ENCODE peak calls at places on chromosomes 12 and 14, in eight cellular contexts. K, H, F, Y, E, D, M and J are unnamed samples.

GRCh38 chr14:68968721-68969120 is 10.4 kb downstream of the ACTN1 start:
- DNase-seq in F (no peak), M (no peak), D (no peak), K (no peak), E (no peak), Y (peak), H (no peak), J (no peak)

GRCh38 chr14:97459180-97459579 is 662.0 kb downstream of the VRK1 start:
- DNase-seq in M (no peak), F (no peak), D (no peak), E (no peak), K (no peak), Y (no peak), H (no peak), J (no peak)

GRCh38 chr12:94643585-94643984 is 6.8 kb downstream of the TMCC3 start:
- DNase-seq in K (peak), M (no peak), Y (peak), D (no peak), F (no peak), E (no peak), H (no peak), J (no peak)

GRCh38 chr12:110744176-110744575 is 1.5 kb upstream of the PPP1CC start:
- DNase-seq in H (peak), D (no peak), K (no peak), E (peak), Y (peak), M (no peak), F (no peak), J (no peak)

GRCh38 chr14:23408307-23408630 is 196 bp upstream of the MYH6 start:
- DNase-seq in Y (no peak), F (no peak), M (no peak), E (no peak), D (no peak), K (no peak), H (no peak), J (no peak)

GRCh38 chr12:25615119-25615518 is 62.0 kb upstream of the LMNTD1 start:
- DNase-seq in E (no peak), H (peak), Y (peak), K (no peak), D (peak), M (peak), F (no peak), J (no peak)

GRCh38 chr12:114396153-114396868 is 9.6 kb downstream of the TBX5 start:
- DNase-seq in H (no peak), K (no peak), F (no peak), M (no peak), E (peak), D (no peak), Y (no peak), J (no peak)

GRCh38 chr12:49982246-49983229 is 9.8 kb downstream of the AQP6 start:
- DNase-seq in Y (peak), H (peak), E (no peak), F (no peak), M (no peak), D (no peak), K (no peak), J (no peak)

GRCh38 chr12:72549184-72549583 is 277.0 kb downstream of the TRHDE start:
- DNase-seq in F (no peak), M (no peak), Y (no peak), D (no peak), K (no peak), H (no peak), E (no peak), J (no peak)

GRCh38 chr12:52494100-52494499 is 1.0 kb upstream of the KRT6A start:
- DNase-seq in Y (peak), E (no peak), M (no peak), D (no peak), K (no peak), H (no peak), F (no peak), J (no peak)

GRCh38 chr12:48054955-48055821 is 50.7 kb downstream of the SENP1 start:
- DNase-seq in D (no peak), F (no peak), K (no peak), M (no peak), H (no peak), Y (no peak), E (no peak), J (no peak)

GRCh38 chr12:43462741-43463140 is 89.3 kb downstream of the ADAMTS20 start:
- DNase-seq in K (no peak), E (no peak), D (no peak), M (no peak), Y (no peak), F (no peak), H (no peak), J (no peak)

GRCh38 chr12:122227341-122227740 is 1.5 kb upstream of the DIABLO start:
- DNase-seq in M (no peak), H (no peak), Y (no peak), D (no peak), F (peak), K (no peak), E (no peak), J (no peak)

GRCh38 chr12:65631621-65632111 is 192.6 kb upstream of the HMGA2 start:
- DNase-seq in D (peak), Y (peak), K (no peak), H (peak), E (no peak), M (peak), F (no peak), J (no peak)

GRCh38 chr14:102903248-102903888 is 19.1 kb upstream of the AMN start:
- DNase-seq in Y (no peak), K (no peak), F (no peak), M (no peak), D (no peak), H (no peak), E (no peak), J (no peak)

GRCh38 chr12:53227341-53227740 is 4.7 kb downstream of the RARG start:
- DNase-seq in K (no peak), M (no peak), H (no peak), F (no peak), Y (no peak), D (no peak), E (no peak), J (no peak)

GRCh38 chr14:61930101-61930857 is 168.1 kb downstream of the SNAPC1 start:
- DNase-seq in D (no peak), M (no peak), Y (no peak), H (no peak), E (no peak), F (no peak), K (no peak), J (no peak)

GRCh38 chr14:92534863-92535654 is 21.5 kb downstream of the RIN3 start:
- DNase-seq in E (no peak), F (peak), Y (no peak), M (no peak), K (no peak), H (no peak), D (no peak), J (no peak)

GRCh38 chr12:32303171-32303570 is 96.2 kb upstream of the FGD4 start:
- DNase-seq in K (no peak), M (no peak), F (no peak), H (no peak), E (no peak), D (no peak), Y (no peak), J (no peak)

GRCh38 chr12:112992541-112993398 is 14.5 kb downstream of the OAS2 start:
- DNase-seq in Y (peak), K (peak), F (no peak), D (peak), M (no peak), E (peak), H (peak), J (peak)

GRCh38 chr12:129662184-129662583 is 241.6 kb downstream of the TMEM132D start:
- DNase-seq in H (no peak), K (no peak), F (no peak), D (no peak), M (no peak), E (no peak), Y (no peak), J (no peak)

GRCh38 chr14:53849549-53849948 is 107.1 kb downstream of the BMP4 start:
- DNase-seq in M (no peak), H (no peak), E (no peak), D (no peak), K (no peak), Y (no peak), F (no peak), J (no peak)

GRCh38 chr14:68794856-68795601 is 2.2 kb upstream of the ZFP36L1 start:
- DNase-seq in E (peak), H (peak), M (no peak), F (no peak), Y (peak), D (peak), K (no peak), J (peak)

GRCh38 chr12:5565933-5566632 is 134.2 kb downstream of the NTF3 start:
- DNase-seq in M (no peak), F (no peak), D (no peak), K (no peak), H (no peak), E (no peak), Y (no peak), J (no peak)

GRCh38 chr14:102086346-102086971 is 385 bp downstream of the HSP90AA1 start:
- DNase-seq in M (no peak), D (peak), E (no peak), F (peak), K (peak), H (peak), Y (peak), J (peak)

GRCh38 chr14:51776102-51776894 is 84.1 kb upstream of the GNG2 start:
- DNase-seq in D (peak), E (peak), M (no peak), K (peak), F (no peak), H (peak), Y (peak), J (peak)

GRCh38 chr14:85590784-85591183 is 60.8 kb downstream of the FLRT2 start:
- DNase-seq in H (peak), K (no peak), Y (peak), E (no peak), M (no peak), F (no peak), D (no peak), J (no peak)

GRCh38 chr12:124940393-124941169 is 26.1 kb upstream of the UBC start:
- DNase-seq in Y (peak), D (peak), F (peak), K (peak), H (peak), M (no peak), E (peak), J (peak)

GRCh38 chr12:913919-914718 is 35.4 kb downstream of the RAD52 start:
- DNase-seq in K (peak), E (no peak), D (peak), F (no peak), H (peak), Y (peak), M (peak), J (no peak)

GRCh38 chr12:50261654-50262053 is 21.7 kb downstream of the LIMA1 start:
- DNase-seq in Y (peak), F (no peak), M (no peak), H (no peak), K (no peak), E (no peak), D (no peak), J (no peak)

GRCh38 chr12:105942316-105942715 is 196.4 kb downstream of the NUAK1 start:
- DNase-seq in H (no peak), E (no peak), F (no peak), Y (no peak), K (no peak), D (no peak), M (no peak), J (no peak)

GRCh38 chr12:127957001-127957660 is 309.8 kb upstream of the TMEM132C start:
- DNase-seq in K (no peak), Y (no peak), F (no peak), H (peak), D (peak), E (no peak), M (no peak), J (no peak)

GRCh38 chr14:99273025-99273723 is 1.2 kb upstream of the BCL11B start:
- DNase-seq in K (no peak), H (no peak), Y (no peak), D (no peak), E (peak), F (peak), M (no peak), J (peak)

GRCh38 chr12:105067511-105068031 is 16.7 kb downstream of the ALDH1L2 start:
- DNase-seq in Y (peak), D (peak), E (no peak), K (no peak), H (peak), F (no peak), M (no peak), J (no peak)

GRCh38 chr14:104872469-104873341 is 7.6 kb downstream of the CEP170B start:
- DNase-seq in K (peak), D (no peak), E (peak), H (peak), M (no peak), Y (peak), F (peak), J (no peak)

GRCh38 chr12:92955997-92956663 is 27.0 kb upstream of the EEA1 start:
- DNase-seq in H (peak), K (no peak), D (peak), F (no peak), M (peak), E (no peak), Y (peak), J (no peak)

GRCh38 chr14:49893309-49894213 is 679 bp downstream of the ARF6 start:
- DNase-seq in K (peak), H (no peak), F (peak), Y (peak), E (peak), M (no peak), D (no peak), J (peak)

GRCh38 chr14:31476131-31476917 is 11.5 kb downstream of the GPR33 start:
- DNase-seq in M (no peak), K (no peak), E (no peak), Y (peak), F (no peak), D (no peak), H (peak), J (no peak)

GRCh38 chr12:1925125-1925963 is 6.9 kb upstream of the CACNA2D4 start:
- DNase-seq in M (no peak), F (no peak), D (no peak), E (no peak), Y (no peak), K (no peak), H (no peak), J (no peak)

GRCh38 chr12:98591209-98591608 is 2.3 kb upstream of the SLC25A3 start:
- DNase-seq in M (no peak), E (no peak), K (peak), D (no peak), F (no peak), H (no peak), Y (no peak), J (no peak)

GRCh38 chr12:98593351-98594049 is at the start of gene SLC25A3:
- DNase-seq in F (peak), D (peak), E (peak), K (peak), Y (peak), H (peak), M (peak), J (peak)

GRCh38 chr12:98595152-98595988 is 1.9 kb downstream of the SLC25A3 start:
- DNase-seq in D (peak), H (peak), Y (peak), F (no peak), M (peak), E (no peak), K (no peak), J (peak)

GRCh38 chr12:98594050-98594853 is 766 bp downstream of the SLC25A3 start:
- DNase-seq in E (peak), M (no peak), F (peak), H (peak), D (peak), K (no peak), Y (peak), J (no peak)

GRCh38 chr12:98592825-98593322 is 612 bp upstream of the SLC25A3 start:
- DNase-seq in D (no peak), K (peak), F (no peak), M (no peak), Y (no peak), H (no peak), E (no peak), J (peak)
- H3K4me3 ChIP-seq in D (peak), K (peak), F (peak), M (peak), Y (peak), H (peak), E (peak), J (peak)

DNA sequence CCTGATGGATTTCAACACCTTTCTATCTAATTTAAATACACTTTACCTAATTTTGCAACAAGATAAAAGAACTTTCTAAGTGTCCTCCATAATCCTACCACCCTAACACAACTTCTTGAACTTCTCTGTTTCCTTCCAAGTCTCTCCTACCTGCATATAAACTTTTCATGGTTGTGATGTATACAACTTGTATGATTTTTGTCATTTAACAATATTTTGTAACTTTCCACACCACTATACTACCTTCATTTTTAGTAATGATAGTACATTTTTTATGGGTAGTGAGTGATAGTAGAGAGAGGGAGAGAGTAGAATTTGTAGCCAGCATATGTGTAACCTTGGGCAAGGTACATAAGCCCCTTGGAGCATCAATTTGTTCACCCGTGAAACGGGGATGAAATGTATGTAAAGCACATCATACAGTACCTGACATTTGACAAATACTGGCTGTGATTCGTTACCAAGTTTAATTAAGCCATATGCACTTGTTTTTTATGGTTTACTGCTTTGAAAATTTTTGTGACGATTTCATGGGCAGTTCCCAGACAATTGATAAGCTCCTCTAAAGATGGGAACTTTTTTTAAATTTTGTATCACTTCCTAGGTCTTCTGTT is 177.8 kb upstream of the SLC38A2 start:
- DNase-seq in F (no peak), K (no peak), E (no peak), M (no peak), H (no peak), Y (no peak), D (no peak), J (no peak)
- H3K4me3 ChIP-seq in F (no peak), K (no peak), E (no peak), M (no peak), H (no peak), Y (no peak), D (no peak), J (no peak)

GRCh38 chr12:27619308-27619707 is 76.9 kb upstream of the REP15 start:
- DNase-seq in K (no peak), F (no peak), Y (peak), E (no peak), D (peak), H (peak), M (no peak), J (no peak)
- H3K4me3 ChIP-seq in K (no peak), F (no peak), Y (no peak), E (no peak), D (no peak), H (no peak), M (no peak), J (no peak)

GRCh38 chr14:64915797-64916196 is 1.5 kb downstream of the CHURC1 start:
- DNase-seq in Y (no peak), F (no peak), H (no peak), M (no peak), E (no peak), D (no peak), K (peak), J (no peak)
- H3K4me3 ChIP-seq in Y (no peak), F (no peak), H (no peak), M (peak), E (no peak), D (no peak), K (no peak), J (peak)

GRCh38 chr14:106372870-106373657 is 846.7 kb downstream of the TMEM121 start:
- DNase-seq in D (no peak), K (peak), F (peak), H (no peak), Y (peak), E (no peak), M (no peak), J (peak)
- H3K4me3 ChIP-seq in D (no peak), K (no peak), F (no peak), H (no peak), Y (no peak), E (no peak), M (no peak), J (no peak)

GRCh38 chr14:90758959-90759358 is 57.3 kb downstream of the TTC7B start:
- DNase-seq in M (no peak), Y (peak), F (peak), K (no peak), H (peak), D (no peak), E (no peak), J (peak)

GRCh38 chr14:90758028-90758889 is 58.0 kb downstream of the TTC7B start:
- DNase-seq in D (peak), Y (peak), H (peak), E (peak), M (peak), K (peak), F (peak), J (peak)

GRCh38 chr14:90755661-90756304 is 60.4 kb downstream of the TTC7B start:
- DNase-seq in D (no peak), H (peak), Y (peak), E (no peak), K (no peak), F (no peak), M (no peak), J (no peak)

GRCh38 chr14:90756755-90757345 is 59.4 kb downstream of the TTC7B start:
- DNase-seq in M (no peak), K (no peak), Y (no peak), D (no peak), E (peak), H (no peak), F (no peak), J (no peak)

GRCh38 chr14:90757452-90757851 is 58.8 kb downstream of the TTC7B start:
- DNase-seq in M (no peak), K (no peak), Y (no peak), E (no peak), H (no peak), D (no peak), F (no peak), J (peak)
- H3K4me3 ChIP-seq in M (no peak), K (no peak), Y (no peak), E (peak), H (no peak), D (no peak), F (no peak), J (peak)

GRCh38 chr12:107594995-107595394 is 90.6 kb upstream of the PWP1 start:
- DNase-seq in F (no peak), Y (peak), K (no peak), E (no peak), D (peak), M (no peak), H (peak), J (no peak)

GRCh38 chr12:107593713-107594381 is 91.8 kb upstream of the PWP1 start:
- DNase-seq in D (no peak), K (peak), H (no peak), F (no peak), E (no peak), M (no peak), Y (peak), J (no peak)

GRCh38 chr12:107591095-107591375 is 94.6 kb upstream of the PWP1 start:
- DNase-seq in E (no peak), K (no peak), M (no peak), D (peak), Y (no peak), H (peak), F (no peak), J (no peak)

GRCh38 chr12:107586256-107586970 is 99.2 kb upstream of the PWP1 start:
- DNase-seq in D (no peak), F (no peak), E (no peak), H (no peak), Y (no peak), M (no peak), K (no peak), J (no peak)

DNA sequence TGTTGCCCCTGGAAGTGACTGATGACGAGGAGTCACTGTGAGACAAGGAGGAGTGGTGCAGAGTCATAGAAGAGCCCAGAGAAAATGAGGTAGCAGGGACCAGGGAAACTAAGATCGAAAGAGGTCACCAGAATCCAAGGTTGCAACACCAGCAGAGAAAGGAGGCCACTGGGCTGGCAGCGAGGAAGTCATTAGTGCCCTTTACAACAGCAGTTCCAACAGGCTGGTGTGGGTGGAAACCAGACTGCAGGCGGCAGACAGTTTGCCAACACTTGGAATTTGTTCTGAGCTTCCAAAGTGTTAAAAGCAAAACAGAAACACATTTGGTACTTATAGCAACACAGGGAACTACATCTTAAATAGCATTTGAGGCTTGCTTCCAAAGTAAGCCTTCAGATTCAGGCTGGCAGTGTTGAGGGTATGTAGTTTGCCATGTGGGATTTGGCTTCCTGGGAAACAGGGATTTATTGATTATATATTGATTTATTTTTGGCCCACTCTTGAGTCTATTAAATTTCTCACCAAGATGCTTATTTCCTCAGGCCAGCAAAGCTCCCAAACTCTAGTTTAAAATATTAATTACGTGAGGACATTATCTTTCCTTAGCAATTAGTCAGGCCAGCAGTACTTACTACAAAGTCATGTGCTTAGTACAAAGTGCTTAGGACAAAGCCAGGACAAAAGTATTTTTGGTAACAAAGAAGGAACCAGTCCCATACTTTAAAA is 95.1 kb upstream of the PWP1 start:
- DNase-seq in E (no peak), H (no peak), Y (no peak), K (no peak), F (no peak), D (no peak), M (no peak), J (no peak)
- H3K4me3 ChIP-seq in E (no peak), H (no peak), Y (no peak), K (no peak), F (no peak), D (no peak), M (no peak), J (no peak)